ENCODE peak calls at places on chromosome 21, in five cellular contexts. One of them, this sample, is unnamed.

GRCh38 chr21:16522512-16522911 is 792.7 kb downstream of the USP25 start:
- DNase-seq in kidney: no peak
- DNase-seq in glutamatergic neuron: no peak
- DNase-seq in foreskin fibroblast: peak
- DNase-seq in HFF-Myc: no peak
- DNase-seq in this sample: peak

GRCh38 chr21:19999369-20000272 is 998.6 kb upstream of the NCAM2 start:
- DNase-seq in kidney: peak
- DNase-seq in glutamatergic neuron: no peak
- DNase-seq in foreskin fibroblast: no peak
- DNase-seq in HFF-Myc: no peak
- DNase-seq in this sample: no peak

GRCh38 chr21:46054447-46054846 is 43.5 kb upstream of the COL6A2 start:
- DNase-seq in kidney: peak
- DNase-seq in glutamatergic neuron: no peak
- DNase-seq in foreskin fibroblast: peak
- DNase-seq in HFF-Myc: no peak
- DNase-seq in this sample: no peak

GRCh38 chr21:36948686-36949085 is 17.8 kb downstream of the HLCS start:
- DNase-seq in kidney: no peak
- DNase-seq in glutamatergic neuron: no peak
- DNase-seq in foreskin fibroblast: peak
- DNase-seq in HFF-Myc: no peak
- DNase-seq in this sample: no peak

GRCh38 chr21:44741921-44742320 is 30.5 kb upstream of the TSPEAR start:
- DNase-seq in kidney: no peak
- DNase-seq in glutamatergic neuron: no peak
- DNase-seq in foreskin fibroblast: no peak
- DNase-seq in HFF-Myc: no peak
- DNase-seq in this sample: no peak

GRCh38 chr21:44982558-44983244 is 42.9 kb downstream of the SLX9 start:
- DNase-seq in kidney: peak
- DNase-seq in glutamatergic neuron: peak
- DNase-seq in foreskin fibroblast: peak
- DNase-seq in HFF-Myc: no peak
- DNase-seq in this sample: no peak

GRCh38 chr21:33362044-33362555 is 37.3 kb downstream of the IFNAR1 start:
- DNase-seq in kidney: no peak
- DNase-seq in glutamatergic neuron: no peak
- DNase-seq in foreskin fibroblast: no peak
- DNase-seq in HFF-Myc: no peak
- DNase-seq in this sample: no peak

GRCh38 chr21:32131960-32132359 is 146.9 kb downstream of the MIS18A start:
- DNase-seq in kidney: no peak
- DNase-seq in glutamatergic neuron: no peak
- DNase-seq in foreskin fibroblast: no peak
- DNase-seq in HFF-Myc: no peak
- DNase-seq in this sample: no peak

GRCh38 chr21:46187814-46188213 is 3.6 kb upstream of the SPATC1L start:
- DNase-seq in kidney: no peak
- DNase-seq in glutamatergic neuron: no peak
- DNase-seq in foreskin fibroblast: no peak
- DNase-seq in HFF-Myc: no peak
- DNase-seq in this sample: no peak

GRCh38 chr21:37452222-37452621 is 85.6 kb downstream of the DYRK1A start:
- DNase-seq in kidney: no peak
- DNase-seq in glutamatergic neuron: no peak
- DNase-seq in foreskin fibroblast: peak
- DNase-seq in HFF-Myc: peak
- DNase-seq in this sample: peak

GRCh38 chr21:45590726-45591618 is 48.7 kb upstream of the SLC19A1 start:
- DNase-seq in kidney: peak
- DNase-seq in glutamatergic neuron: no peak
- DNase-seq in foreskin fibroblast: no peak
- DNase-seq in HFF-Myc: no peak
- DNase-seq in this sample: no peak

GRCh38 chr21:37208741-37209225 is 58.4 kb downstream of the VPS26C start:
- DNase-seq in kidney: peak
- DNase-seq in glutamatergic neuron: no peak
- DNase-seq in foreskin fibroblast: no peak
- DNase-seq in HFF-Myc: no peak
- DNase-seq in this sample: no peak

GRCh38 chr21:39313457-39314154 is at the start of gene BRWD1:
- DNase-seq in kidney: peak
- DNase-seq in glutamatergic neuron: peak
- DNase-seq in foreskin fibroblast: peak
- DNase-seq in HFF-Myc: no peak
- DNase-seq in this sample: no peak
- TF ChIP-seq CTCF in kidney: peak
- TF ChIP-seq CTCF in glutamatergic neuron: peak
- TF ChIP-seq CTCF in foreskin fibroblast: peak
- TF ChIP-seq CTCF in HFF-Myc: peak
- TF ChIP-seq CTCF in this sample: peak

GRCh38 chr21:30408782-30409494 is 13.1 kb downstream of the KRTAP13-1 start:
- DNase-seq in kidney: no peak
- DNase-seq in glutamatergic neuron: peak
- DNase-seq in foreskin fibroblast: no peak
- DNase-seq in HFF-Myc: peak
- DNase-seq in this sample: no peak
- TF ChIP-seq CTCF in kidney: peak
- TF ChIP-seq CTCF in glutamatergic neuron: no peak
- TF ChIP-seq CTCF in foreskin fibroblast: no peak
- TF ChIP-seq CTCF in HFF-Myc: peak
- TF ChIP-seq CTCF in this sample: no peak

DNA sequence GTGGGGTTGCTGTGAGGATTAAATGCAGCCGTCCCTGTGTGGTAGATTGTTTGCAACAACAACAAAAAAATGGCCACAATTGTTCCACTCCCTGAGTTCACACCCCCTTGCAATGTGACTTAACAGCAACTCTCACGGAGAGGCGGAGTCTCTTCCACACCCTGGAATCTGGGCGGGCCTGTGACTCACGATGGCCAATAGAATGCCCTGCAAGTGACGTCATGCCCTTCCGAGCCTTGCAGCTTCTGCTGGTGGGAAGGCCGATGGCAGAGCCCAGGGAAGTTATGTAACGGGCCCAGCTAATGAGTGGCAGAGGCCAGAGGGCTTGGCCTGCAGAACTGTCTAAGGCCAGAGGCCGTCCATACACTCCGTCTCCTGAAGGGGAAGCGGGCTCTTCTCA is 87.9 kb downstream of the RIPK4 start:
- DNase-seq in kidney: peak
- DNase-seq in glutamatergic neuron: peak
- DNase-seq in foreskin fibroblast: peak
- DNase-seq in HFF-Myc: peak
- DNase-seq in this sample: peak
- TF ChIP-seq CTCF in kidney: no peak
- TF ChIP-seq CTCF in glutamatergic neuron: no peak
- TF ChIP-seq CTCF in foreskin fibroblast: no peak
- TF ChIP-seq CTCF in HFF-Myc: no peak
- TF ChIP-seq CTCF in this sample: no peak

DNA sequence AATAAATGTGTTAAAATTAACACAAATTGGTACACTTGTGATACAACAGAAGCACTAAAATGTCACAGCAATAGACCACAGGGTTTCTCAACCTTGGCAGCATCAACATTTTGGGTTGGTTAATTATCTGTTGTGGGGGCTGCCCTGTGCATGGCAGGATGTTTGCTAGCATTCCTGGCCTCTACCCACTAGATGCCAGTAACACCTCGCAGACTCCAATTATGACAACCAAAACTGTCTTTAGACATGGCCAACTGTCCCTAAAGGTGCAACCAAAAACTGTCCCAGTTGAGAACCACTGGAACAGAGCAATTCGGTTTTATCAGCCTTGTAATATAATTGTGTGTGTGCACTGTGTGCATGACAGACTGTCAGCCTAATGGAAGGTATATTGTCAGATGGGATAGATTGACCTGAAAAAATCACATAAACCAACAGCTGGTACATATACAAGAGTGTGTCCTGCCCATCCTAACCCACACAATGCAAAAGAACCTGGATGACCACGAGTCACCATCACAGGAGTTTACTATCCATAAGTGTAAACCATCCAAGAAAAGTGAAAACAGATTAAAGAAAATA is 13.5 kb upstream of the ERG start:
- DNase-seq in kidney: no peak
- DNase-seq in glutamatergic neuron: no peak
- DNase-seq in foreskin fibroblast: no peak
- DNase-seq in HFF-Myc: no peak
- DNase-seq in this sample: no peak
- TF ChIP-seq CTCF in kidney: no peak
- TF ChIP-seq CTCF in glutamatergic neuron: no peak
- TF ChIP-seq CTCF in foreskin fibroblast: no peak
- TF ChIP-seq CTCF in HFF-Myc: no peak
- TF ChIP-seq CTCF in this sample: no peak

GRCh38 chr21:17554619-17555472 is 42.0 kb downstream of the CXADR start:
- DNase-seq in kidney: no peak
- DNase-seq in glutamatergic neuron: no peak
- DNase-seq in foreskin fibroblast: peak
- DNase-seq in HFF-Myc: no peak
- DNase-seq in this sample: no peak
- TF ChIP-seq CTCF in kidney: peak
- TF ChIP-seq CTCF in glutamatergic neuron: no peak
- TF ChIP-seq CTCF in foreskin fibroblast: peak
- TF ChIP-seq CTCF in HFF-Myc: peak
- TF ChIP-seq CTCF in this sample: peak

DNA sequence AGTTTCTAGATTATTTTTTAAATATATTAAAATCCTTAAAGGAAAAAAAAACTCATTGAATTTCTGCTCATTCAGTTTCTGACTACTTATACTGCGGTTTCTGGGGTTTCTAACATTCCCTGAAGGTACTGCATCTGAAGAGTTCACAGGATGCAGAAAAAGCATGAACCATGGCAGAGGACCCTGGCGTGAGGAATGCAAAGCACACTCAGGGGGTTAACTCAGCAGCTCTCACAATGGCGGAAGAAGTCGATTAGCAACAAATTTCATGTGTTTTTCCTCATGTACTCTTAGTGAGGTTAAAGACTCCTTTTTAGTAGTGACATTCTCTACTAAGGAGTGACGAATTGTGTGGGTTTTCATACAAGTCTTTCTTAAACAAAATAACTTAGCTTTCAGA is 975.6 kb downstream of the NCAM2 start:
- DNase-seq in kidney: no peak
- DNase-seq in glutamatergic neuron: no peak
- DNase-seq in foreskin fibroblast: no peak
- DNase-seq in HFF-Myc: no peak
- DNase-seq in this sample: no peak
- TF ChIP-seq CTCF in kidney: no peak
- TF ChIP-seq CTCF in glutamatergic neuron: no peak
- TF ChIP-seq CTCF in foreskin fibroblast: no peak
- TF ChIP-seq CTCF in HFF-Myc: no peak
- TF ChIP-seq CTCF in this sample: no peak

DNA sequence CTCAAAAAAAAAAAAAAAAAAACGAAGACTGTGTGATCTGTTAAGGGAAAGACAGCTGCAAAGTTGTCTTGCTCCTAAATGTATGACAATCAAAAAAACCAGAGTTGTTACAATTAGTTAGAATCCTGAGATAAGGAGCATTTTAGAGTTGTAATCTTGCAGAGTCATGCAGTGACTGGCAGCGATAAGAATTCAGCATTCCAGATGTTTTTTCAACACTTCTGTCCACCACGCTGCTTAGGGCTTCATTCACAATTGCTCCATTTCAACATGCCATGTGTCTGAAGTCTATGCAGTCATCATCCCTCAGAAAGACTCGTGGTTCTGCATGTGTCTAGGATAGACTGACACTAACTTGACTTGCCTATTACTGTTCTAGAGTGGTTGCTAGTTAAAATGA is 102.4 kb upstream of the BACE2 start:
- DNase-seq in kidney: no peak
- DNase-seq in glutamatergic neuron: no peak
- DNase-seq in foreskin fibroblast: no peak
- DNase-seq in HFF-Myc: no peak
- DNase-seq in this sample: peak
- TF ChIP-seq CTCF in kidney: no peak
- TF ChIP-seq CTCF in glutamatergic neuron: no peak
- TF ChIP-seq CTCF in foreskin fibroblast: no peak
- TF ChIP-seq CTCF in HFF-Myc: no peak
- TF ChIP-seq CTCF in this sample: no peak

DNA sequence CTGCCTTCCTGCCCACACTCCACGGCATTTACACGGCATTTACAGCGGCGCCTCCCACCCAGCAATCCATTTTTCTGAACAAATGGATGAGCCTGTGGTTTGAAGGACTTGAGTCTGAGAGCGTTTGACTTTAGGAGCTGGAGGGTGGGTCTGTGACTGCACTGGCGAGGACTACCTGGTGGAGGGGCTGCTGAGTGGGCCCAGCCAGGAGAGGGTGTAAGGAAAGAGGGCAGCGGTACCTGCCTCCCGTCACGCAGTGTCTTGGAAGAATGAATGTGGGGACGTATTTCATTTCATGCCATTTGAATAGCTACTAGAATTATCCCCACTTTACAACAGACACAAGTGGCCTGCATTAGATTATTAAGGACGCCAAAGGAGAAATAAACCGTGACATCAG is 62.9 kb downstream of the B3GALT5 start:
- DNase-seq in kidney: no peak
- DNase-seq in glutamatergic neuron: no peak
- DNase-seq in foreskin fibroblast: no peak
- DNase-seq in HFF-Myc: no peak
- DNase-seq in this sample: no peak
- TF ChIP-seq CTCF in kidney: no peak
- TF ChIP-seq CTCF in glutamatergic neuron: no peak
- TF ChIP-seq CTCF in foreskin fibroblast: no peak
- TF ChIP-seq CTCF in HFF-Myc: no peak
- TF ChIP-seq CTCF in this sample: no peak

GRCh38 chr21:39096754-39097153 is 86.5 kb downstream of the PSMG1 start:
- DNase-seq in kidney: no peak
- DNase-seq in glutamatergic neuron: no peak
- DNase-seq in foreskin fibroblast: no peak
- DNase-seq in HFF-Myc: no peak
- DNase-seq in this sample: no peak
- TF ChIP-seq CTCF in kidney: no peak
- TF ChIP-seq CTCF in glutamatergic neuron: no peak
- TF ChIP-seq CTCF in foreskin fibroblast: no peak
- TF ChIP-seq CTCF in HFF-Myc: peak
- TF ChIP-seq CTCF in this sample: no peak

This sample was measured in BJ.